ENCODE peak calls at places on chromosomes 12 and 14, in ten cellular contexts. X is right lobe of liver; A is CD8-positive, alpha-beta memory T cell; L is upper lobe of right lung; W is Karpas-422; P is CD4-positive, CD25-positive, alpha-beta regulatory T cell; T is stomach; C is testis; G is neural progenitor cell; Y is lung. S is an unnamed sample. For H3K36me3, the result is how much of the 10 kb centered on the place peaks cover.

GRCh38 chr12:48991247-48992050 is 7.7 kb downstream of the DDN start:
- DNase-seq in G (no peak), T (no peak), L (no peak), W (no peak), X (no peak), Y (no peak), P (no peak), A (no peak), C (no peak), S (no peak)

GRCh38 chr14:100778078-100778927 is 47.6 kb upstream of the MEG3 start:
- DNase-seq in P (no peak), G (no peak), L (no peak), C (no peak), X (no peak), A (no peak), Y (no peak), W (no peak), T (peak), S (peak)

GRCh38 chr14:22427771-22428228 is 161.2 kb downstream of the DAD1 start:
- DNase-seq in X (no peak), G (peak), C (no peak), P (no peak), W (no peak), T (no peak), A (no peak), L (no peak), Y (peak), S (peak)

GRCh38 chr14:39107624-39108023 is 4.6 kb upstream of the SEC23A start:
- DNase-seq in Y (no peak), L (no peak), W (peak), T (no peak), X (no peak), C (no peak), P (no peak), G (peak), A (no peak), S (peak)

GRCh38 chr14:69351911-69352310 is 46.2 kb downstream of the ERH start:
- DNase-seq in X (no peak), T (no peak), Y (no peak), W (no peak), L (no peak), G (no peak), A (no peak), P (no peak), C (no peak), S (no peak)

GRCh38 chr12:19539836-19540235 is 100.5 kb downstream of the AEBP2 start:
- DNase-seq in W (no peak), A (no peak), X (no peak), Y (no peak), P (no peak), G (peak), C (no peak), T (no peak), L (no peak), S (no peak)

GRCh38 chr12:82874935-82875334 is 188.2 kb downstream of the TMTC2 start:
- DNase-seq in P (no peak), W (no peak), Y (no peak), C (no peak), T (no peak), G (no peak), X (no peak), A (no peak), L (no peak), S (peak)

GRCh38 chr14:68458840-68459469 is 333.9 kb downstream of the ZFP36L1 start:
- DNase-seq in P (no peak), W (no peak), C (no peak), L (peak), X (peak), Y (peak), G (peak), A (no peak), T (peak), S (peak)

GRCh38 chr12:133202493-133203343 is 21.4 kb downstream of the ZNF268 start:
- DNase-seq in C (no peak), P (no peak), Y (no peak), X (no peak), G (no peak), T (no peak), W (no peak), A (no peak), L (no peak), S (no peak)

GRCh38 chr14:66804141-66804540 is 296.2 kb downstream of the GPHN start:
- DNase-seq in C (no peak), Y (no peak), G (no peak), T (no peak), A (no peak), W (no peak), P (no peak), X (no peak), L (no peak), S (no peak)

GRCh38 chr12:70648831-70649230 is 11.6 kb upstream of the PTPRB start:
- DNase-seq in C (no peak), X (no peak), W (no peak), A (no peak), T (no peak), P (no peak), G (no peak), L (no peak), Y (no peak), S (no peak)

GRCh38 chr12:68402422-68402821 is 70.3 kb upstream of the MDM1 start:
- DNase-seq in C (no peak), A (no peak), P (no peak), L (no peak), G (no peak), X (no peak), T (no peak), W (no peak), Y (no peak), S (no peak)

GRCh38 chr12:46908236-46908935 is 82.6 kb upstream of the SLC38A4 start:
- DNase-seq in W (no peak), X (no peak), T (no peak), G (no peak), A (no peak), L (no peak), C (no peak), Y (no peak), P (no peak), S (peak)

GRCh38 chr14:70976591-70976990 is 69.3 kb downstream of the PCNX1 start:
- DNase-seq in L (no peak), G (no peak), P (no peak), W (no peak), A (no peak), C (no peak), X (no peak), Y (no peak), T (no peak), S (no peak)

GRCh38 chr12:127570793-127571360 is 696.1 kb upstream of the TMEM132C start:
- DNase-seq in W (no peak), L (no peak), P (no peak), T (no peak), X (no peak), C (no peak), Y (no peak), G (no peak), A (no peak), S (no peak)

GRCh38 chr12:3061129-3061857 is 15.9 kb upstream of the TSPAN9 start:
- DNase-seq in W (no peak), A (no peak), L (no peak), G (no peak), T (no peak), P (no peak), C (no peak), X (no peak), Y (no peak), S (no peak)

GRCh38 chr12:67042697-67043131 is 226.4 kb upstream of the CAND1 start:
- DNase-seq in G (peak), L (no peak), W (no peak), A (no peak), X (no peak), T (no peak), Y (no peak), C (no peak), P (no peak), S (peak)

GRCh38 chr12:92629349-92630065 is 73.3 kb upstream of the PLEKHG7 start:
- DNase-seq in L (no peak), X (no peak), W (no peak), G (no peak), Y (no peak), T (peak), P (no peak), A (no peak), C (no peak), S (peak)

GRCh38 chr12:24903305-24904088 is 45.4 kb downstream of the BCAT1 start:
- DNase-seq in T (no peak), A (no peak), Y (no peak), W (no peak), C (no peak), G (peak), L (no peak), P (no peak), X (no peak), S (no peak)

GRCh38 chr14:64147126-64147790 is 146.9 kb downstream of the ESR2 start:
- DNase-seq in A (no peak), G (no peak), W (no peak), T (no peak), Y (no peak), P (no peak), C (no peak), L (no peak), X (no peak), S (peak)

DNA sequence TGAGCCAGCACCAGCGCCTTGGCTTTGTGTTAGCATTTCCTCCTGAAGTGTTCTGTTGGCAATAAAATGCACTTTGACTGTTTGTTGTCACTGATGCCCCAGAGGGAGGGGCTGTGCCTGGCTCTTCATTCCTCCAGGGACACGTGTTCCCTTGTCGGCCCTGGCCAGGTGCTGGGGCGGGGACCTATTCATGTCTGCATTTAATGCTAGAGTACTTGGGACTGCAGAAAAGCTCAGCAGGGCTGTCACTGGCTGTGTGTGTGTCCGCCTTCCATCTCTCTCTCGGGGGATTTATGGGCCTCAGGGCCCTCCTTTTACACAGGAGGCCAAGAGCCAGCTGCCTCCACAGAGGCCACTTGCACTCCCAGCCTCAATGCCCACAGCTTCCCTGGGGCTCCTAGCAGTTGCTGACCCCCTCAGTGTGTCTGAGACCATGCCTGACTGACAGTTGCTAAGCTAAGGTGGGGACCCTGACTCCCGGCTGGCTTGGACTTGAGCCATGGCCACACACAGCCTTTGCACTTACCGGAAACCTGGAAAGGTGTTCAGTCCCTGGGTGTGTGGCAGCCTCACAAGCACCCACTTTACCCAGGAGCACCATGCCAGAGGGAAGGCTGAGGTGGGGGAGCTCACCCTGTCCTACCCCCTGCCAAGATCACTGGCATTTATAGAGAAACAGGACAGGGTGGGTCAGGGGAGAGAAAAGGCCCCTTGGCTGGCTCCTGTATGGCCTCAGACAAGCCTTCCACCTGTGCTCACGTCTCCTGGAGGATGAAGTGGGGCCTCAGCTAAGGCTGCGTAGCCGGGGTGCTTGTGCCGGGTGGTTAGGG is 27.8 kb downstream of the HIP1R start:
- DNase-seq in W (peak), A (no peak), T (peak), L (peak), C (no peak), X (peak), P (no peak), G (no peak), Y (peak), S (no peak)
- H3K4me3 ChIP-seq in W (no peak), A (no peak), T (no peak), L (no peak), C (no peak), X (no peak), P (no peak), G (no peak), Y (no peak), S (no peak)

GRCh38 chr12:110540048-110540447 is 37.9 kb downstream of the RAD9B start:
- DNase-seq in A (no peak), Y (no peak), P (no peak), G (no peak), W (no peak), C (no peak), L (no peak), X (no peak), T (no peak), S (no peak)
- H3K36me3 ChIP-seq in A (under half), Y (under half), P (under half), G (under half), W (under half), C (under half), L (under half), X (under half), T (half or more), S (under half)

GRCh38 chr12:113241191-113242017 is 20.1 kb downstream of the TPCN1 start:
- DNase-seq in X (no peak), A (no peak), G (no peak), P (no peak), L (no peak), W (no peak), C (no peak), Y (no peak), T (peak), S (peak)
- H3K4me3 ChIP-seq in X (no peak), A (no peak), G (no peak), P (no peak), L (no peak), W (no peak), C (no peak), Y (no peak), T (no peak), S (no peak)

GRCh38 chr12:31655792-31656191 is 3.7 kb upstream of the ETFBKMT start:
- DNase-seq in G (no peak), X (no peak), W (no peak), C (no peak), A (no peak), P (no peak), T (no peak), L (no peak), Y (no peak), S (no peak)

GRCh38 chr12:31659087-31659942 is at the start of gene ETFBKMT:
- DNase-seq in G (peak), L (peak), A (peak), T (peak), Y (peak), P (peak), W (peak), C (peak), X (peak), S (peak)

GRCh38 chr12:31658743-31659086 is 773 bp upstream of the ETFBKMT start:
- DNase-seq in Y (no peak), P (no peak), C (no peak), T (no peak), A (no peak), G (no peak), W (no peak), L (no peak), X (no peak), S (no peak)

GRCh38 chr12:31651893-31652521 is 7.5 kb upstream of the ETFBKMT start:
- DNase-seq in P (no peak), Y (no peak), G (no peak), L (no peak), W (no peak), A (no peak), X (no peak), T (peak), C (peak), S (peak)

GRCh38 chr12:31655208-31655607 is 4.3 kb upstream of the ETFBKMT start:
- DNase-seq in W (no peak), G (no peak), A (no peak), P (no peak), X (no peak), C (no peak), T (no peak), Y (no peak), L (no peak), S (no peak)
- H3K36me3 ChIP-seq in W (under half), G (under half), A (under half), P (under half), X (under half), C (under half), T (under half), Y (under half), L (under half), S (under half)

DNA sequence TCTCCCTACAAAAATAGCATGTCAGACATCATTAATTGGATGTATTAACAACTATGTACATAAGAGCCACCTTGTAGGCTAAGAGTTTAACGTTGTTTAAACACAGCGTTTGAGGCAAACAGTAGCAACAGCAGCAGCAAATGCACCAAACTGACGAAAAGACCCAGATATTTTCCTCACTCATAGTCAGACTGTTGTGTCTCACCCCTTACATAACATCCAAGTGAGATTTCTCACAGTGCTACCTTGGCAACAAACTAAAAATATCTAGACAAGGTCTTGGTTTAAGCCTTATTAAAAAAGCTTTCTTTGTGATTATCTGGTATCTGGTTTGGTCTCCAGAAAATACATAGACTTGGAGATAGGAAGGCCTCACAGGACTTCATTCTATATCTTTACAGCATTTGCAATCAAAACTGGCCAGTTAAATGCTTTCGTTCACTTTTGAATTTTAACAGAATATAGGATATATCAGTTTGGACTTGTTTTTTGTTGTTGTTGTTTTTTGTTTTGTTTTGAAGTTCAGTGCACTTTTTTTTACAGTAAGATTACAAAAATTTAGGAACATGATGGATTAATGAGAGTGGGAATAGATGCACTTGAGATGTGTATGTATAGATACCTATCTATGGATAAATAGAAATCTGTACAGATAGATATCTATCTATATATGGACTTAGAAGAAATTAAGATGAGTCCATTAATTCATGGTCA is 4.1 kb downstream of the BHLHE41 start:
- DNase-seq in L (no peak), C (no peak), W (no peak), A (no peak), Y (no peak), G (no peak), P (no peak), X (no peak), T (no peak), S (no peak)
- H3K4me3 ChIP-seq in L (peak), C (no peak), W (no peak), A (no peak), Y (no peak), G (no peak), P (no peak), X (no peak), T (no peak), S (no peak)

GRCh38 chr14:93185333-93185688 is 194 bp downstream of the LYSET start:
- DNase-seq in X (no peak), G (no peak), Y (no peak), C (no peak), A (no peak), L (no peak), P (no peak), W (peak), T (no peak), S (no peak)
- H3K36me3 ChIP-seq in X (under half), G (under half), Y (under half), C (under half), A (under half), L (under half), P (under half), W (under half), T (under half), S (under half)

S was measured in cardiac muscle cell.